ENCODE peak calls at places on chromosomes 4 and X, in eight cellular contexts. One of them, this sample, is unnamed.
A peak's percentile ranks its signal among the peaks of the same experiment; 100 is the strongest.

GRCh38 chr4:105666693-105667092 is 41.8 kb downstream of the INTS12 start:
- DNase-seq in substantia nigra: no peak
- DNase-seq in left ventricle myocardium inferior: no peak
- DNase-seq in GM18507: no peak
- DNase-seq in ascending aorta: no peak
- DNase-seq in endothelial cell: no peak
- DNase-seq in MM.1S: peak; percentile 43
- DNase-seq in cardiac fibroblast: peak; percentile 57
- DNase-seq in this sample: no peak

GRCh38 chrX:64218023-64218422 is 12.4 kb downstream of the ASB12 start:
- DNase-seq in substantia nigra: no peak
- DNase-seq in left ventricle myocardium inferior: no peak
- DNase-seq in GM18507: no peak
- DNase-seq in ascending aorta: no peak
- DNase-seq in endothelial cell: no peak
- DNase-seq in MM.1S: no peak
- DNase-seq in cardiac fibroblast: no peak
- DNase-seq in this sample: no peak

GRCh38 chrX:63754141-63754859 is 30.7 kb downstream of the ARHGEF9 start:
- DNase-seq in substantia nigra: no peak
- DNase-seq in left ventricle myocardium inferior: no peak
- DNase-seq in GM18507: peak; percentile 12
- DNase-seq in ascending aorta: no peak
- DNase-seq in endothelial cell: peak; percentile 3
- DNase-seq in MM.1S: no peak
- DNase-seq in cardiac fibroblast: peak; percentile 32
- DNase-seq in this sample: peak; percentile 42

GRCh38 chrX:15956684-15957083 is 102.1 kb upstream of the AP1S2 start:
- DNase-seq in substantia nigra: no peak
- DNase-seq in left ventricle myocardium inferior: no peak
- DNase-seq in GM18507: no peak
- DNase-seq in ascending aorta: no peak
- DNase-seq in endothelial cell: peak; percentile 3
- DNase-seq in MM.1S: no peak
- DNase-seq in cardiac fibroblast: no peak
- DNase-seq in this sample: no peak

GRCh38 chr4:335515-335914 is 2.1 kb upstream of the ZNF141 start:
- DNase-seq in substantia nigra: no peak
- DNase-seq in left ventricle myocardium inferior: no peak
- DNase-seq in GM18507: no peak
- DNase-seq in ascending aorta: no peak
- DNase-seq in endothelial cell: no peak
- DNase-seq in MM.1S: no peak
- DNase-seq in cardiac fibroblast: no peak
- DNase-seq in this sample: no peak

GRCh38 chrX:15812212-15812938 is 22.1 kb downstream of the ZRSR2 start:
- DNase-seq in substantia nigra: no peak
- DNase-seq in left ventricle myocardium inferior: no peak
- DNase-seq in GM18507: no peak
- DNase-seq in ascending aorta: no peak
- DNase-seq in endothelial cell: no peak
- DNase-seq in MM.1S: no peak
- DNase-seq in cardiac fibroblast: no peak
- DNase-seq in this sample: no peak

GRCh38 chrX:133981908-133982307 is 3.5 kb downstream of the GPC3 start:
- DNase-seq in substantia nigra: no peak
- DNase-seq in left ventricle myocardium inferior: no peak
- DNase-seq in GM18507: no peak
- DNase-seq in ascending aorta: no peak
- DNase-seq in endothelial cell: no peak
- DNase-seq in MM.1S: no peak
- DNase-seq in cardiac fibroblast: no peak
- DNase-seq in this sample: no peak

GRCh38 chr4:86967798-86968197 is 33.0 kb downstream of the AFF1 start:
- DNase-seq in substantia nigra: no peak
- DNase-seq in left ventricle myocardium inferior: no peak
- DNase-seq in GM18507: no peak
- DNase-seq in ascending aorta: no peak
- DNase-seq in endothelial cell: no peak
- DNase-seq in MM.1S: no peak
- DNase-seq in cardiac fibroblast: peak; percentile 30
- DNase-seq in this sample: no peak

GRCh38 chr4:152896819-152897218 is 39.3 kb upstream of the FHDC1 start:
- DNase-seq in substantia nigra: no peak
- DNase-seq in left ventricle myocardium inferior: no peak
- DNase-seq in GM18507: no peak
- DNase-seq in ascending aorta: no peak
- DNase-seq in endothelial cell: no peak
- DNase-seq in MM.1S: no peak
- DNase-seq in cardiac fibroblast: peak; percentile 15
- DNase-seq in this sample: no peak

GRCh38 chr4:128916832-128917231 is 107.3 kb downstream of the JADE1 start:
- DNase-seq in substantia nigra: no peak
- DNase-seq in left ventricle myocardium inferior: no peak
- DNase-seq in GM18507: no peak
- DNase-seq in ascending aorta: peak; percentile 64
- DNase-seq in endothelial cell: no peak
- DNase-seq in MM.1S: no peak
- DNase-seq in cardiac fibroblast: no peak
- DNase-seq in this sample: no peak

GRCh38 chrX:81411517-81411916 is 209.6 kb downstream of the SH3BGRL start:
- DNase-seq in substantia nigra: no peak
- DNase-seq in left ventricle myocardium inferior: no peak
- DNase-seq in GM18507: no peak
- DNase-seq in ascending aorta: no peak
- DNase-seq in endothelial cell: no peak
- DNase-seq in MM.1S: no peak
- DNase-seq in cardiac fibroblast: no peak
- DNase-seq in this sample: no peak

GRCh38 chr4:147175460-147176025 is 229.9 kb upstream of the TTC29 start:
- DNase-seq in substantia nigra: no peak
- DNase-seq in left ventricle myocardium inferior: no peak
- DNase-seq in GM18507: no peak
- DNase-seq in ascending aorta: no peak
- DNase-seq in endothelial cell: no peak
- DNase-seq in MM.1S: no peak
- DNase-seq in cardiac fibroblast: peak; percentile 16
- DNase-seq in this sample: no peak

GRCh38 chrX:56761167-56761566 is 32.1 kb downstream of the NBDY start:
- DNase-seq in substantia nigra: no peak
- DNase-seq in left ventricle myocardium inferior: no peak
- DNase-seq in GM18507: no peak
- DNase-seq in ascending aorta: peak; percentile 50
- DNase-seq in endothelial cell: no peak
- DNase-seq in MM.1S: no peak
- DNase-seq in cardiac fibroblast: no peak
- DNase-seq in this sample: no peak

GRCh38 chr4:82865592-82865991 is 25.4 kb downstream of the SEC31A start:
- DNase-seq in substantia nigra: no peak
- DNase-seq in left ventricle myocardium inferior: no peak
- DNase-seq in GM18507: no peak
- DNase-seq in ascending aorta: no peak
- DNase-seq in endothelial cell: no peak
- DNase-seq in MM.1S: peak; percentile 46
- DNase-seq in cardiac fibroblast: peak; percentile 93
- DNase-seq in this sample: no peak

GRCh38 chr4:76748649-76749048 is 149.3 kb downstream of the SOWAHB start:
- DNase-seq in substantia nigra: no peak
- DNase-seq in left ventricle myocardium inferior: no peak
- DNase-seq in GM18507: no peak
- DNase-seq in ascending aorta: no peak
- DNase-seq in endothelial cell: peak; percentile 30
- DNase-seq in MM.1S: peak; percentile 21
- DNase-seq in cardiac fibroblast: peak; percentile 50
- DNase-seq in this sample: no peak